ENCODE peak calls at places on chromosome 9, in nine cellular contexts. One of them, this sample, is unnamed.

GRCh38 chr9:86944974-86945867 is 2.1 kb downstream of the GAS1 start:
- DNase-seq in MM.1S: no peak
- DNase-seq in CD4-positive, alpha-beta memory T cell: no peak
- DNase-seq in adipocyte: peak; percentile 39
- DNase-seq in A549: no peak
- DNase-seq in psoas muscle: peak; percentile 50
- DNase-seq in CD8-positive, alpha-beta T cell: no peak
- DNase-seq in mesendoderm: peak; percentile 59
- DNase-seq in right atrium auricular region: no peak
- DNase-seq in this sample: peak; percentile 16

GRCh38 chr9:133005957-133006356 is 24.8 kb upstream of the GTF3C5 start:
- DNase-seq in MM.1S: no peak
- DNase-seq in CD4-positive, alpha-beta memory T cell: no peak
- DNase-seq in adipocyte: no peak
- DNase-seq in A549: no peak
- DNase-seq in psoas muscle: no peak
- DNase-seq in CD8-positive, alpha-beta T cell: no peak
- DNase-seq in mesendoderm: no peak
- DNase-seq in right atrium auricular region: no peak
- DNase-seq in this sample: no peak

GRCh38 chr9:35793461-35793860 is 2.1 kb downstream of the NPR2 start:
- DNase-seq in MM.1S: no peak
- DNase-seq in CD4-positive, alpha-beta memory T cell: no peak
- DNase-seq in adipocyte: peak; percentile 15
- DNase-seq in A549: no peak
- DNase-seq in psoas muscle: no peak
- DNase-seq in CD8-positive, alpha-beta T cell: no peak
- DNase-seq in mesendoderm: no peak
- DNase-seq in right atrium auricular region: no peak
- DNase-seq in this sample: no peak

GRCh38 chr9:8724284-8725018 is 924.9 kb upstream of the DMAC1 start:
- DNase-seq in MM.1S: no peak
- DNase-seq in CD4-positive, alpha-beta memory T cell: no peak
- DNase-seq in adipocyte: no peak
- DNase-seq in A549: no peak
- DNase-seq in psoas muscle: no peak
- DNase-seq in CD8-positive, alpha-beta T cell: no peak
- DNase-seq in mesendoderm: peak; percentile 45
- DNase-seq in right atrium auricular region: no peak
- DNase-seq in this sample: no peak

GRCh38 chr9:77707696-77708095 is 59.6 kb upstream of the GNA14 start:
- DNase-seq in MM.1S: no peak
- DNase-seq in CD4-positive, alpha-beta memory T cell: no peak
- DNase-seq in adipocyte: peak; percentile 97
- DNase-seq in A549: peak; percentile 82
- DNase-seq in psoas muscle: peak; percentile 80
- DNase-seq in CD8-positive, alpha-beta T cell: no peak
- DNase-seq in mesendoderm: peak; percentile 40
- DNase-seq in right atrium auricular region: peak; percentile 84
- DNase-seq in this sample: peak; percentile 92

GRCh38 chr9:7042124-7042523 is 284.4 kb downstream of the KDM4C start:
- DNase-seq in MM.1S: no peak
- DNase-seq in CD4-positive, alpha-beta memory T cell: no peak
- DNase-seq in adipocyte: peak; percentile 89
- DNase-seq in A549: no peak
- DNase-seq in psoas muscle: no peak
- DNase-seq in CD8-positive, alpha-beta T cell: no peak
- DNase-seq in mesendoderm: no peak
- DNase-seq in right atrium auricular region: no peak
- DNase-seq in this sample: no peak

GRCh38 chr9:93112864-93113389 is 16.9 kb downstream of the CARD19 start:
- DNase-seq in MM.1S: no peak
- DNase-seq in CD4-positive, alpha-beta memory T cell: no peak
- DNase-seq in adipocyte: no peak
- DNase-seq in A549: no peak
- DNase-seq in psoas muscle: peak; percentile 54
- DNase-seq in CD8-positive, alpha-beta T cell: no peak
- DNase-seq in mesendoderm: no peak
- DNase-seq in right atrium auricular region: no peak
- DNase-seq in this sample: no peak

GRCh38 chr9:123724211-123724831 is 205.6 kb downstream of the DENND1A start:
- DNase-seq in MM.1S: peak; percentile 26
- DNase-seq in CD4-positive, alpha-beta memory T cell: no peak
- DNase-seq in adipocyte: peak; percentile 68
- DNase-seq in A549: peak; percentile 43
- DNase-seq in psoas muscle: no peak
- DNase-seq in CD8-positive, alpha-beta T cell: no peak
- DNase-seq in mesendoderm: peak; percentile 49
- DNase-seq in right atrium auricular region: no peak
- DNase-seq in this sample: peak; percentile 35

DNA sequence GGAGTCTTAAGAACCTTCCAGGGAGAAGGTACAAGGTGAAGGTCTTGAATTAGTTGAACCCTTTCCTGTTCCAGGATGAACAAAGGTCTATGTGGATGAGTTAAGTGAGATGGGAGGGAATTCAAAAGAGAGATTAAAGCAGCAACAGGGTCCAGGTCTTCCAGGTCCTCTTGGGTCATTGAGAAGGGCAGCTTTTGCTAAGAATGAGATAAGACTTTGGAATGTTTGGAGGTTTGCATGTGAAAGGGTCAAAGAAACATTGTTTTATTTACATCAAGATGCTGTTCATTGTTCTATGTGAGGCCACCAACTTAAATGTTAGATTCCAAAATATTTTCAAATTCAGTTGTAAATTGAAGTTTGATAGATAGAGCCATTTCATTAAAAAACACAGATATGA is 463.9 kb downstream of the ANXA1 start:
- DNase-seq in MM.1S: no peak
- DNase-seq in CD4-positive, alpha-beta memory T cell: no peak
- DNase-seq in adipocyte: no peak
- DNase-seq in A549: no peak
- DNase-seq in psoas muscle: no peak
- DNase-seq in CD8-positive, alpha-beta T cell: no peak
- DNase-seq in mesendoderm: peak; percentile 44
- DNase-seq in right atrium auricular region: no peak
- DNase-seq in this sample: no peak
- H3K4me1 ChIP-seq in MM.1S: peaks cover 12% of the 10 kb centered on the region
- H3K4me1 ChIP-seq in CD4-positive, alpha-beta memory T cell: no peaks in the 10 kb centered on the region
- H3K4me1 ChIP-seq in adipocyte: no peaks in the 10 kb centered on the region
- H3K4me1 ChIP-seq in A549: no peaks in the 10 kb centered on the region
- H3K4me1 ChIP-seq in psoas muscle: no peaks in the 10 kb centered on the region
- H3K4me1 ChIP-seq in CD8-positive, alpha-beta T cell: no peaks in the 10 kb centered on the region
- H3K4me1 ChIP-seq in mesendoderm: no peaks in the 10 kb centered on the region
- H3K4me1 ChIP-seq in right atrium auricular region: no peaks in the 10 kb centered on the region
- H3K4me1 ChIP-seq in this sample: no peaks in the 10 kb centered on the region

DNA sequence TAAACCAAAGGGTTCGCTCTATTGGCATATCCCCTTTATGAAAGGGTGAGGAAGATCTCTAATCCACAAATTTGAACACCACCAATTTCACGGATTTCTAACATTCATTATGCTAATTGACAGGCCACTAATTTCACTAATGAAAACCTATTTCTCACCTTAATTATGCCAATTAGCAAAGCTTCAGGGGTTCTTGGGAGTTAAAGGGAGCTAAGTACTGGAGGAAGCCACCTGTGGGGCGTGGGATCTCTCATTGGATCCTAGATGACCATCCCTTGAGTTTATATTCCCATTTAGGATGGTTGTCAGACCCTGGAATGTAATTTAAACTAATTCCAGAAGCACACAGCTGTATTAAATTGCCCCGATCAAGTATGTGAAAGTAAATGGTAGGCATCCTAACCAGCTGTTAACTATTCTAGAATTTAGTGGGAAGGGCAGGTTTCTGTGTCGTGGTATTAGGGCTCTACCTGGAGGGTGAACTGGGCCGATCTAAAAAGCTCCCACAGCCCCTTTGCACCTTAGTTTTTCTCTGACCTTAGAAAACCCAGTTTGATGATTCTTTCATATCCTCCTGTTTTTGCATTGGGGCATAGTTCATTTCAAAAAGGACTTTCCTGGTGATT is 77.1 kb downstream of the C9orf152 start:
- DNase-seq in MM.1S: no peak
- DNase-seq in CD4-positive, alpha-beta memory T cell: no peak
- DNase-seq in adipocyte: no peak
- DNase-seq in A549: no peak
- DNase-seq in psoas muscle: no peak
- DNase-seq in CD8-positive, alpha-beta T cell: no peak
- DNase-seq in mesendoderm: peak; percentile 82
- DNase-seq in right atrium auricular region: no peak
- DNase-seq in this sample: no peak
- H3K4me1 ChIP-seq in MM.1S: peaks cover 1% of the 10 kb centered on the region
- H3K4me1 ChIP-seq in CD4-positive, alpha-beta memory T cell: no peaks in the 10 kb centered on the region
- H3K4me1 ChIP-seq in adipocyte: peaks cover 82% of the 10 kb centered on the region
- H3K4me1 ChIP-seq in A549: peaks cover 63% of the 10 kb centered on the region
- H3K4me1 ChIP-seq in psoas muscle: peaks cover 43% of the 10 kb centered on the region
- H3K4me1 ChIP-seq in CD8-positive, alpha-beta T cell: peaks cover 2% of the 10 kb centered on the region
- H3K4me1 ChIP-seq in mesendoderm: peaks cover 16% of the 10 kb centered on the region
- H3K4me1 ChIP-seq in right atrium auricular region: no peaks in the 10 kb centered on the region
- H3K4me1 ChIP-seq in this sample: peaks cover 37% of the 10 kb centered on the region

GRCh38 chr9:107285292-107285691 is 2.2 kb downstream of the RAD23B start:
- DNase-seq in MM.1S: no peak
- DNase-seq in CD4-positive, alpha-beta memory T cell: no peak
- DNase-seq in adipocyte: no peak
- DNase-seq in A549: no peak
- DNase-seq in psoas muscle: no peak
- DNase-seq in CD8-positive, alpha-beta T cell: no peak
- DNase-seq in mesendoderm: no peak
- DNase-seq in right atrium auricular region: no peak
- DNase-seq in this sample: no peak
- H3K4me1 ChIP-seq in MM.1S: peaks cover 16% of the 10 kb centered on the region
- H3K4me1 ChIP-seq in CD4-positive, alpha-beta memory T cell: peaks cover 66% of the 10 kb centered on the region
- H3K4me1 ChIP-seq in adipocyte: peaks cover 37% of the 10 kb centered on the region
- H3K4me1 ChIP-seq in A549: peaks cover 36% of the 10 kb centered on the region
- H3K4me1 ChIP-seq in psoas muscle: peaks cover 38% of the 10 kb centered on the region
- H3K4me1 ChIP-seq in CD8-positive, alpha-beta T cell: peaks cover 57% of the 10 kb centered on the region
- H3K4me1 ChIP-seq in mesendoderm: peaks cover 10% of the 10 kb centered on the region
- H3K4me1 ChIP-seq in right atrium auricular region: no peaks in the 10 kb centered on the region
- H3K4me1 ChIP-seq in this sample: peaks cover 3% of the 10 kb centered on the region

GRCh38 chr9:38006981-38007380 is 62.0 kb downstream of the SHB start:
- DNase-seq in MM.1S: no peak
- DNase-seq in CD4-positive, alpha-beta memory T cell: no peak
- DNase-seq in adipocyte: peak; percentile 42
- DNase-seq in A549: no peak
- DNase-seq in psoas muscle: no peak
- DNase-seq in CD8-positive, alpha-beta T cell: no peak
- DNase-seq in mesendoderm: no peak
- DNase-seq in right atrium auricular region: no peak
- DNase-seq in this sample: no peak

GRCh38 chr9:38008168-38009034 is 60.6 kb downstream of the SHB start:
- DNase-seq in MM.1S: no peak
- DNase-seq in CD4-positive, alpha-beta memory T cell: no peak
- DNase-seq in adipocyte: peak; percentile 68
- DNase-seq in A549: peak; percentile 84
- DNase-seq in psoas muscle: no peak
- DNase-seq in CD8-positive, alpha-beta T cell: no peak
- DNase-seq in mesendoderm: peak; percentile 71
- DNase-seq in right atrium auricular region: no peak
- DNase-seq in this sample: peak; percentile 93

GRCh38 chr9:38010918-38011704 is 57.9 kb downstream of the SHB start:
- DNase-seq in MM.1S: no peak
- DNase-seq in CD4-positive, alpha-beta memory T cell: no peak
- DNase-seq in adipocyte: no peak
- DNase-seq in A549: no peak
- DNase-seq in psoas muscle: no peak
- DNase-seq in CD8-positive, alpha-beta T cell: no peak
- DNase-seq in mesendoderm: no peak
- DNase-seq in right atrium auricular region: no peak
- DNase-seq in this sample: no peak

GRCh38 chr9:38009990-38010389 is 59.0 kb downstream of the SHB start:
- DNase-seq in MM.1S: no peak
- DNase-seq in CD4-positive, alpha-beta memory T cell: no peak
- DNase-seq in adipocyte: no peak
- DNase-seq in A549: no peak
- DNase-seq in psoas muscle: no peak
- DNase-seq in CD8-positive, alpha-beta T cell: no peak
- DNase-seq in mesendoderm: no peak
- DNase-seq in right atrium auricular region: no peak
- DNase-seq in this sample: no peak

DNA sequence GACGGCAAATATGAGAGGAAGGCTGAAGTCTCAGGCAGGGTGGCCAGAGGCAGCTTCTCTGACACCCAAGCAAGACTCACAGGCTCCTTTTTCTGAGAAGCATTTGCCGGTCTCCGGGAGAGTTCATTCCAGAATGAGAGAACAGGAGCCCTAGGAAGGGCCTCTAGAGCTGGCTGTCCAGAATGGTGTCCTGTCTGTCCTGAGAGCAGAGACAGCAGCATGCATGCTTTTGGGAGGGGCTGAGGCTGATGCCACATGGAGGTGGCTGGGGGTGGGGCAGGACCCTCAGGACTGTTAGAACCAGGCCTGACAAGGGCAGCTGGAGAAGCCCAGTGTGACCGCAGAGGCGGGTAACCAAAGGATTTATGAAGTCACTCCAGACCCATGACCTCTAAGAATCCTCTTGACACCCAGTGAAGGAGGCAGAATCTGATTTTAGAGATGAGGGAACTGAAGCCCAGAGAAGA is 60.0 kb downstream of the SHB start:
- DNase-seq in MM.1S: no peak
- DNase-seq in CD4-positive, alpha-beta memory T cell: no peak
- DNase-seq in adipocyte: no peak
- DNase-seq in A549: no peak
- DNase-seq in psoas muscle: no peak
- DNase-seq in CD8-positive, alpha-beta T cell: no peak
- DNase-seq in mesendoderm: no peak
- DNase-seq in right atrium auricular region: no peak
- DNase-seq in this sample: peak; percentile 79
- H3K4me1 ChIP-seq in MM.1S: no peaks in the 10 kb centered on the region
- H3K4me1 ChIP-seq in CD4-positive, alpha-beta memory T cell: no peaks in the 10 kb centered on the region
- H3K4me1 ChIP-seq in adipocyte: peaks cover 17% of the 10 kb centered on the region
- H3K4me1 ChIP-seq in A549: peaks cover 50% of the 10 kb centered on the region
- H3K4me1 ChIP-seq in psoas muscle: peaks cover 12% of the 10 kb centered on the region
- H3K4me1 ChIP-seq in CD8-positive, alpha-beta T cell: peaks cover 11% of the 10 kb centered on the region
- H3K4me1 ChIP-seq in mesendoderm: peaks cover 10% of the 10 kb centered on the region
- H3K4me1 ChIP-seq in right atrium auricular region: no peaks in the 10 kb centered on the region
- H3K4me1 ChIP-seq in this sample: peaks cover 71% of the 10 kb centered on the region

GRCh38 chr9:104854613-104855012 is 73.3 kb downstream of the ABCA1 start:
- DNase-seq in MM.1S: no peak
- DNase-seq in CD4-positive, alpha-beta memory T cell: no peak
- DNase-seq in adipocyte: no peak
- DNase-seq in A549: no peak
- DNase-seq in psoas muscle: no peak
- DNase-seq in CD8-positive, alpha-beta T cell: no peak
- DNase-seq in mesendoderm: no peak
- DNase-seq in right atrium auricular region: no peak
- DNase-seq in this sample: no peak

GRCh38 chr9:104855837-104856236 is 72.1 kb downstream of the ABCA1 start:
- DNase-seq in MM.1S: no peak
- DNase-seq in CD4-positive, alpha-beta memory T cell: no peak
- DNase-seq in adipocyte: no peak
- DNase-seq in A549: no peak
- DNase-seq in psoas muscle: no peak
- DNase-seq in CD8-positive, alpha-beta T cell: no peak
- DNase-seq in mesendoderm: no peak
- DNase-seq in right atrium auricular region: no peak
- DNase-seq in this sample: no peak

GRCh38 chr9:104858846-104859245 is 69.1 kb downstream of the ABCA1 start:
- DNase-seq in MM.1S: no peak
- DNase-seq in CD4-positive, alpha-beta memory T cell: no peak
- DNase-seq in adipocyte: no peak
- DNase-seq in A549: no peak
- DNase-seq in psoas muscle: no peak
- DNase-seq in CD8-positive, alpha-beta T cell: no peak
- DNase-seq in mesendoderm: no peak
- DNase-seq in right atrium auricular region: no peak
- DNase-seq in this sample: no peak

GRCh38 chr9:104858271-104858670 is 69.7 kb downstream of the ABCA1 start:
- DNase-seq in MM.1S: no peak
- DNase-seq in CD4-positive, alpha-beta memory T cell: no peak
- DNase-seq in adipocyte: peak; percentile 81
- DNase-seq in A549: no peak
- DNase-seq in psoas muscle: no peak
- DNase-seq in CD8-positive, alpha-beta T cell: no peak
- DNase-seq in mesendoderm: no peak
- DNase-seq in right atrium auricular region: no peak
- DNase-seq in this sample: no peak

GRCh38 chr9:104856413-104856941 is 71.5 kb downstream of the ABCA1 start:
- DNase-seq in MM.1S: no peak
- DNase-seq in CD4-positive, alpha-beta memory T cell: no peak
- DNase-seq in adipocyte: no peak
- DNase-seq in A549: no peak
- DNase-seq in psoas muscle: no peak
- DNase-seq in CD8-positive, alpha-beta T cell: no peak
- DNase-seq in mesendoderm: no peak
- DNase-seq in right atrium auricular region: no peak
- DNase-seq in this sample: no peak
- H3K4me1 ChIP-seq in MM.1S: peaks cover 15% of the 10 kb centered on the region
- H3K4me1 ChIP-seq in CD4-positive, alpha-beta memory T cell: no peaks in the 10 kb centered on the region
- H3K4me1 ChIP-seq in adipocyte: peaks cover 80% of the 10 kb centered on the region
- H3K4me1 ChIP-seq in A549: peaks cover 11% of the 10 kb centered on the region
- H3K4me1 ChIP-seq in psoas muscle: peaks cover 10% of the 10 kb centered on the region
- H3K4me1 ChIP-seq in CD8-positive, alpha-beta T cell: no peaks in the 10 kb centered on the region
- H3K4me1 ChIP-seq in mesendoderm: no peaks in the 10 kb centered on the region
- H3K4me1 ChIP-seq in right atrium auricular region: no peaks in the 10 kb centered on the region
- H3K4me1 ChIP-seq in this sample: no peaks in the 10 kb centered on the region

This sample was measured in mesenchymal stem cell.